ENCODE peak calls at places on chromosomes 16 and 17, in four cellular contexts. B, T, C and R are unnamed samples.

GRCh38 chr17:49249890-49250522 is 19.4 kb upstream of the PHOSPHO1 start:
- DNase-seq in B (no peak), T (no peak), C (no peak), R (no peak)

GRCh38 chr17:55086635-55087058 is 118.1 kb downstream of the STXBP4 start:
- DNase-seq in B (peak; percentile 91), T (no peak), C (peak; percentile 39), R (peak; percentile 1)

GRCh38 chr16:27444015-27444414 is 42.0 kb downstream of the IL21R start:
- DNase-seq in B (peak; percentile 74), T (no peak), C (no peak), R (no peak)

GRCh38 chr16:69476920-69477418 is 52.5 kb downstream of the CYB5B start:
- DNase-seq in B (peak; percentile 86), T (no peak), C (peak; percentile 25), R (no peak)

GRCh38 chr17:43479948-43480347 is 3.8 kb upstream of the DHX8 start:
- DNase-seq in B (no peak), T (no peak), C (no peak), R (no peak)

GRCh38 chr17:27455914-27456680 is at the start of gene KSR1:
- DNase-seq in B (peak; percentile 63), T (peak; percentile 77), C (peak; percentile 72), R (peak; percentile 56)

GRCh38 chr16:9567674-9568073 is 476.2 kb downstream of the HAPSTR1 start:
- DNase-seq in B (no peak), T (no peak), C (no peak), R (no peak)

GRCh38 chr17:29949708-29950107 is 8.3 kb downstream of the EFCAB5 start:
- DNase-seq in B (no peak), T (no peak), C (no peak), R (no peak)

GRCh38 chr17:45579529-45580495 is 89.3 kb upstream of the PLEKHM1 start:
- DNase-seq in B (no peak), T (no peak), C (no peak), R (no peak)

GRCh38 chr17:78314683-78315354 is 45.1 kb downstream of the SOCS3 start:
- DNase-seq in B (no peak), T (no peak), C (no peak), R (no peak)

GRCh38 chr17:17448076-17448475 is 28.7 kb upstream of the MED9 start:
- DNase-seq in B (no peak), T (no peak), C (no peak), R (no peak)